ENCODE peak calls at places on chromosome 15, in eight cellular contexts. P is endothelial cell of umbilical vein, L is K562, M is PC-3, U is mammary epithelial cell, A is GM23248, W is astrocyte, V is IMR-90. X is an unnamed sample.

GRCh38 chr15:39799552-39800011 is 16.9 kb upstream of the FSIP1 start:
- DNase-seq in P (no peak), L (no peak), M (no peak), U (no peak), A (no peak), W (no peak), V (no peak), X (no peak)

GRCh38 chr15:38600241-38600640 is 35.6 kb upstream of the RASGRP1 start:
- DNase-seq in P (no peak), L (peak), M (no peak), U (no peak), A (no peak), W (no peak), V (no peak), X (no peak)

GRCh38 chr15:92803852-92804609 is 96.1 kb upstream of the CHD2 start:
- DNase-seq in P (peak), L (peak), M (peak), U (peak), A (peak), W (peak), V (peak), X (peak)

GRCh38 chr15:101161656-101162055 is 90.2 kb downstream of the CHSY1 start:
- DNase-seq in P (no peak), L (no peak), M (no peak), U (no peak), A (no peak), W (no peak), V (no peak), X (no peak)

GRCh38 chr15:44158111-44158510 is 37.0 kb downstream of the FRMD5 start:
- DNase-seq in P (no peak), L (no peak), M (no peak), U (no peak), A (no peak), W (no peak), V (no peak), X (no peak)

GRCh38 chr15:88920186-88920891 is 7.2 kb upstream of the MFGE8 start:
- DNase-seq in P (no peak), L (peak), M (peak), U (peak), A (peak), W (peak), V (peak), X (no peak)

GRCh38 chr15:83843511-83843910 is 189.6 kb downstream of the ADAMTSL3 start:
- DNase-seq in P (no peak), L (no peak), M (peak), U (peak), A (peak), W (peak), V (peak), X (no peak)

GRCh38 chr15:89307791-89308190 is 26.8 kb downstream of the POLG start:
- DNase-seq in P (no peak), L (no peak), M (no peak), U (no peak), A (peak), W (peak), V (peak), X (no peak)

GRCh38 chr15:90261811-90262210 is 3.7 kb upstream of the NGRN start:
- DNase-seq in P (peak), L (no peak), M (peak), U (peak), A (peak), W (peak), V (peak), X (no peak)

GRCh38 chr15:34654625-34655024 is 71.2 kb upstream of the GOLGA8B start:
- DNase-seq in P (no peak), L (peak), M (no peak), U (no peak), A (no peak), W (no peak), V (no peak), X (no peak)

GRCh38 chr15:53627279-53627678 is 132.2 kb downstream of the WDR72 start:
- DNase-seq in P (no peak), L (no peak), M (no peak), U (no peak), A (no peak), W (peak), V (no peak), X (no peak)

GRCh38 chr15:82051664-82052063 is 5.8 kb upstream of the MEX3B start:
- DNase-seq in P (peak), L (peak), M (no peak), U (no peak), A (no peak), W (peak), V (peak), X (no peak)

GRCh38 chr15:82044373-82045178 is 1.2 kb downstream of the MEX3B start:
- DNase-seq in P (peak), L (no peak), M (no peak), U (peak), A (peak), W (peak), V (peak), X (no peak)

GRCh38 chr15:99683000-99683670 is 50.1 kb downstream of the LYSMD4 start:
- DNase-seq in P (peak), L (no peak), M (no peak), U (no peak), A (peak), W (peak), V (peak), X (no peak)

GRCh38 chr15:55555089-55555488 is 33.1 kb downstream of the PYGO1 start:
- DNase-seq in P (peak), L (no peak), M (no peak), U (no peak), A (no peak), W (no peak), V (no peak), X (no peak)

GRCh38 chr15:45228931-45229330 is 23.1 kb upstream of the SLC28A2 start:
- DNase-seq in P (no peak), L (no peak), M (no peak), U (no peak), A (peak), W (no peak), V (no peak), X (no peak)

GRCh38 chr15:36911322-36911944 is 188.9 kb downstream of the MEIS2 start:
- DNase-seq in P (peak), L (no peak), M (peak), U (peak), A (peak), W (peak), V (peak), X (no peak)

GRCh38 chr15:38325290-38325990 is 72.8 kb downstream of the SPRED1 start:
- DNase-seq in P (no peak), L (no peak), M (no peak), U (peak), A (no peak), W (no peak), V (peak), X (no peak)

GRCh38 chr15:39887211-39887610 is 32.9 kb downstream of the GPR176 start:
- DNase-seq in P (no peak), L (no peak), M (no peak), U (no peak), A (no peak), W (no peak), V (no peak), X (no peak)

GRCh38 chr15:31440754-31441298 is 114.2 kb downstream of the KLF13 start:
- DNase-seq in P (peak), L (no peak), M (no peak), U (no peak), A (peak), W (no peak), V (peak), X (no peak)

GRCh38 chr15:37941779-37942178 is 7.3 kb downstream of the TMCO5A start:
- DNase-seq in P (no peak), L (no peak), M (no peak), U (no peak), A (no peak), W (no peak), V (no peak), X (no peak)

GRCh38 chr15:35737521-35737920 is 191.6 kb upstream of the DPH6 start:
- DNase-seq in P (no peak), L (no peak), M (peak), U (no peak), A (peak), W (peak), V (peak), X (no peak)

GRCh38 chr15:72857331-72858065 is 73.9 kb upstream of the ADPGK start:
- DNase-seq in P (no peak), L (no peak), M (no peak), U (no peak), A (no peak), W (no peak), V (no peak), X (no peak)

GRCh38 chr15:72203507-72203837 is 5.9 kb upstream of the GRAMD2A start:
- DNase-seq in P (peak), L (no peak), M (no peak), U (peak), A (peak), W (peak), V (peak), X (no peak)

GRCh38 chr15:78266229-78266628 is 1.9 kb downstream of the DNAJA4 start:
- DNase-seq in P (no peak), L (no peak), M (no peak), U (no peak), A (no peak), W (no peak), V (no peak), X (no peak)

GRCh38 chr15:93072440-93073394 is 16.3 kb downstream of the RGMA start:
- DNase-seq in P (peak), L (peak), M (peak), U (peak), A (peak), W (peak), V (peak), X (peak)

GRCh38 chr15:84818221-84819131 is 1.3 kb downstream of the ALPK3 start:
- DNase-seq in P (peak), L (peak), M (peak), U (no peak), A (peak), W (peak), V (peak), X (no peak)

GRCh38 chr15:28107111-28107893 is 8.2 kb upstream of the OCA2 start:
- DNase-seq in P (peak), L (no peak), M (peak), U (no peak), A (peak), W (peak), V (no peak), X (no peak)

GRCh38 chr15:94882071-94882712 is 650.8 kb downstream of the MCTP2 start:
- DNase-seq in P (no peak), L (no peak), M (no peak), U (peak), A (no peak), W (no peak), V (no peak), X (no peak)

GRCh38 chr15:71804226-71804625 is 6.1 kb upstream of the NR2E3 start:
- DNase-seq in P (no peak), L (no peak), M (no peak), U (no peak), A (no peak), W (no peak), V (no peak), X (no peak)

GRCh38 chr15:37581866-37582532 is 352.4 kb upstream of the TMCO5A start:
- DNase-seq in P (no peak), L (no peak), M (no peak), U (no peak), A (no peak), W (no peak), V (no peak), X (no peak)

GRCh38 chr15:28106294-28107110 is 7.4 kb upstream of the OCA2 start:
- DNase-seq in P (no peak), L (no peak), M (no peak), U (no peak), A (peak), W (no peak), V (no peak), X (no peak)

GRCh38 chr15:25170781-25171110 is 216.0 kb downstream of the SNRPN start:
- DNase-seq in P (no peak), L (no peak), M (no peak), U (no peak), A (no peak), W (no peak), V (no peak), X (no peak)

GRCh38 chr15:70092462-70092850 is 5.3 kb downstream of the TLE3 start:
- DNase-seq in P (no peak), L (no peak), M (no peak), U (no peak), A (no peak), W (no peak), V (peak), X (no peak)

GRCh38 chr15:70091649-70092461 is 5.9 kb downstream of the TLE3 start:
- DNase-seq in P (peak), L (peak), M (peak), U (peak), A (no peak), W (peak), V (no peak), X (no peak)

GRCh38 chr15:70093070-70093469 is 4.6 kb downstream of the TLE3 start:
- DNase-seq in P (no peak), L (no peak), M (no peak), U (no peak), A (no peak), W (no peak), V (no peak), X (no peak)

GRCh38 chr15:70094690-70095311 is 2.9 kb downstream of the TLE3 start:
- DNase-seq in P (peak), L (peak), M (no peak), U (no peak), A (peak), W (no peak), V (no peak), X (no peak)

DNA sequence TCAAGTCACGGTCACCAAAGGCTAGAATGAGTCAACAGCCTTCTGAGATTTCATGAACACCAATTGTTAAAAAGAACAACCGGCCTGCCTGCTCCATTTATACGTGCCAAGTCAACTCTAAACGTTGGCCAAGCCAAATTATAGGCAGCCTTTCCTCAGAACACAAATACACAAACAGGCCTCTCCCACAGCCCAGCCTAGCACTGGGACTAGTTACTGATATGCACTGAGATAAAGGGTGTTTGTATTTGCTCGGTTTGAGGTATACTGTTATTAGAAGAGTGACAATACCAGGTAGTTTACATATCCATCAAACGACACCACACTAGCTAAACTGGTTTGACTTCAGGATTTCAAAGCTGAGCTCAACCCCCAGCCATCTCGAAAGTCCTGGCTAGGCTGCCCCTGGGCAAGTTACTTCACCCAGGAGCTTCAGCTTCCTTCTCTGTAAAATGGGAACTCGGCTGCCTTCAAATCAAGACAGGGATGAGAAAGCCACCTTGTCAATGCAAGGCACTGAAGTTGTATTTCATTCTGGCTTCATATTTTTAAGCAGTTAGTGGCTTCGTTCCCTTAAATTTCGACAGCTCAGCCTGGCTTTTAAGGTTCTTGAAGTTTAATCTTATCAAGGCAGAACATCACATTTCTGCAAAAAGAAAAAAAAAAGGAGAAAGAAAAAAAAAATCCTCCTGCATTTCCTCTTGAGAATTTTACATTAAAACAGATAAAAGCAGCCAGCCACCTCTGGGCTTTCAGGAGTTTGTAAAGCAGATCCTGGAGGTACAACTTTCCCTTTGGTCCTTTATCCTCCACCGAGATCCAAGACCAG is 4.0 kb downstream of the TLE3 start:
- DNase-seq in P (peak), L (peak), M (peak), U (no peak), A (peak), W (no peak), V (no peak), X (no peak)
- H3K9ac ChIP-seq in P (no peak), L (peak), M (peak), U (no peak), A (peak), W (no peak), V (no peak), X (no peak)

GRCh38 chr15:68930268-68931022 is at the start of gene SPESP1:
- DNase-seq in P (peak), L (no peak), M (no peak), U (no peak), A (peak), W (peak), V (peak), X (no peak)
- H3K4me3 ChIP-seq in P (peak), L (no peak), M (no peak), U (peak), A (no peak), W (peak), V (peak), X (no peak)

GRCh38 chr15:96837241-96837970 is 506.9 kb downstream of the NR2F2 start:
- DNase-seq in P (no peak), L (no peak), M (no peak), U (no peak), A (no peak), W (no peak), V (no peak), X (no peak)
- H3K9ac ChIP-seq in P (no peak), L (no peak), M (no peak), U (no peak), A (no peak), W (no peak), V (no peak), X (no peak)

DNA sequence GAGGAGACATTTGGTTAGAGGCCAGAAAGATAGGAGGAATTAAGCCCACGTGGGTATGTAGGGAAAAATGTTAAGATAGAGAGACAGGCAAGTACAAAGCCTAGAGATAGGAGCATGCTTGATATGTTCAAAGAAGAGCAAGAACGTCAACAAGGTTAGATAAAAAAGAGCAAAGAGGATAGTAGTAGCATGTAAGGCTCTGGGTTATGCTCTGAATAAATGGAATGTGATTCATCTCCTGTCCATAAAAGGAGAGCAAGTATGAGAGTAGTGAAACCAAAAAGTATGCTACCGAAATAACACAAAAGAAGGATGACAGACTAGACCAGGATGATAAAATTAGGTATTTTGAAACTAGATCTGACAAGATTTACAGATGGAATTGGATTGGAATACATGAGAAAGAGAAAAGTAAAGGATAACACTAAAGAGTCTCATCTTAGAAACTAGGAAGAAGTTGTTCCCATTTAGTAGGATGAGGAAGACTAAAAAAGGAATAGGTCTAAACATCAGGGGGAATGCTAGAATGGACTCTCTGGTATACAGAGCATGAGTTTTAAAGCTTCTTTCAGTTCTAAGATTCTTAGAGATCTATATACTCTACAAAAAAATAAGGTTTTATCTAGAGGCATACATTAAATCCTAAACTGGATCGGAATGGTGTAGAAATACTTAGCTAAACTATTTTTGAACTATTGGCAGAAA is 59.1 kb downstream of the TRPM7 start:
- DNase-seq in P (no peak), L (no peak), M (no peak), U (no peak), A (peak), W (peak), V (peak), X (no peak)
- H3K4me3 ChIP-seq in P (no peak), L (no peak), M (no peak), U (no peak), A (no peak), W (no peak), V (no peak), X (no peak)